ENCODE peak calls at places on chromosomes 4 and X, in nine cellular contexts. X, W, K, Q, Y, I, T, F and Z are unnamed samples.

GRCh38 chr4:25141592-25141991 is 18.7 kb downstream of the SEPSECS start:
- DNase-seq in X (no peak), W (no peak), K (no peak), Q (no peak), Y (no peak), I (no peak), T (no peak), F (no peak), Z (no peak)

GRCh38 chrX:24846551-24847170 is 152.9 kb downstream of the POLA1 start:
- DNase-seq in X (no peak), W (no peak), K (no peak), Q (no peak), Y (no peak), I (no peak), T (no peak), F (no peak), Z (no peak)

GRCh38 chr4:140635606-140636005 is 66.8 kb upstream of the UCP1 start:
- DNase-seq in X (no peak), W (no peak), K (peak; percentile 71), Q (no peak), Y (no peak), I (peak; percentile 42), T (peak; percentile 91), F (no peak), Z (no peak)

GRCh38 chr4:188986271-188986689 is 847.0 kb downstream of the TRIML1 start:
- DNase-seq in X (no peak), W (no peak), K (no peak), Q (no peak), Y (no peak), I (peak; percentile 47), T (no peak), F (no peak), Z (no peak)

GRCh38 chr4:101217353-101218031 is 129.8 kb downstream of the PPP3CA start:
- DNase-seq in X (no peak), W (no peak), K (no peak), Q (no peak), Y (no peak), I (no peak), T (no peak), F (no peak), Z (no peak)

GRCh38 chrX:149527705-149528104 is 13.1 kb upstream of the EOLA1 start:
- DNase-seq in X (no peak), W (peak; percentile 57), K (no peak), Q (no peak), Y (no peak), I (no peak), T (peak; percentile 40), F (no peak), Z (peak; percentile 19)

GRCh38 chrX:44245730-44246129 is 97.7 kb downstream of the EFHC2 start:
- DNase-seq in X (no peak), W (peak; percentile 27), K (no peak), Q (no peak), Y (no peak), I (no peak), T (no peak), F (no peak), Z (no peak)

GRCh38 chr4:84952004-84952403 is 14.5 kb downstream of the WDFY3 start:
- DNase-seq in X (no peak), W (no peak), K (no peak), Q (no peak), Y (no peak), I (peak; percentile 91), T (no peak), F (no peak), Z (no peak)

GRCh38 chr4:151676301-151676700 is 84.5 kb downstream of the GATB start:
- DNase-seq in X (peak; percentile 69), W (no peak), K (no peak), Q (no peak), Y (no peak), I (peak; percentile 83), T (no peak), F (no peak), Z (no peak)

GRCh38 chr4:39446842-39447573 is 11.7 kb downstream of the RPL9 start:
- DNase-seq in X (no peak), W (peak; percentile 35), K (peak; percentile 90), Q (peak; percentile 74), Y (no peak), I (peak; percentile 31), T (peak; percentile 75), F (no peak), Z (peak; percentile 41)

GRCh38 chr4:126777649-126778048 is 855.1 kb upstream of the INTU start:
- DNase-seq in X (no peak), W (no peak), K (no peak), Q (no peak), Y (no peak), I (peak; percentile 83), T (no peak), F (no peak), Z (no peak)

GRCh38 chr4:184756399-184756798 is 22.5 kb upstream of the CENPU start:
- DNase-seq in X (no peak), W (no peak), K (no peak), Q (no peak), Y (no peak), I (peak; percentile 42), T (no peak), F (no peak), Z (no peak)

GRCh38 chrX:47539860-47540259 is 21.1 kb upstream of the ARAF start:
- DNase-seq in X (no peak), W (no peak), K (no peak), Q (no peak), Y (no peak), I (peak; percentile 23), T (no peak), F (no peak), Z (no peak)

DNA sequence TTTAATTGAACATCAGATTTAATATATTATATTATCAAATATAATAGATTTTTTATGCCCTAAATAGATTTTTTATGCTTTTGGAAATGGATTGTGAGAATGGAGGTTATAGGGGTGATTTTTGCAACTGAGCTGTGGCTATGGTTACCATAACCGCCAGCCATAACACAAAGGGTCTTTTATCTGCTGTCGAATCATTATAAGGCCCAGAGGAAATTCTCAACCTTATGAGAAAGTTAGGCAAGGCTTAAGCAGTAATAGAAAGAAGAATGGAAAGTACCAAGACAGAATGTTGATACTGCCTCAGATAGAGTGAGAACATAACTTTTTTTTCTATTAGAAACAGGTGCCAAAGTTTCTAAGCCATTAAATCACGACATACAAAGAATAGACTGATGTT is 26.3 kb upstream of the CXCL6 start:
- DNase-seq in X (no peak), W (no peak), K (no peak), Q (no peak), Y (no peak), I (no peak), T (no peak), F (no peak), Z (no peak)
- H3K4me1 ChIP-seq in X (no peaks in the 10 kb centered on the region), W (no peaks in the 10 kb centered on the region), K (no peaks in the 10 kb centered on the region), Q (peaks cover 2% of the 10 kb centered on the region), Y (no peaks in the 10 kb centered on the region), I (peaks cover under 1% of the 10 kb centered on the region), T (no peaks in the 10 kb centered on the region), F (no peaks in the 10 kb centered on the region), Z (no peaks in the 10 kb centered on the region)

GRCh38 chr4:113784497-113785254 is 23.1 kb upstream of the CAMK2D start:
- DNase-seq in X (no peak), W (no peak), K (no peak), Q (no peak), Y (no peak), I (peak; percentile 99), T (no peak), F (no peak), Z (no peak)

GRCh38 chr4:113783289-113783688 is 21.8 kb upstream of the CAMK2D start:
- DNase-seq in X (no peak), W (no peak), K (no peak), Q (no peak), Y (no peak), I (no peak), T (no peak), F (no peak), Z (no peak)

GRCh38 chr4:113790478-113790877 is 28.9 kb upstream of the CAMK2D start:
- DNase-seq in X (no peak), W (no peak), K (no peak), Q (no peak), Y (no peak), I (no peak), T (peak; percentile 5), F (no peak), Z (no peak)

GRCh38 chr4:113788888-113789287 is 27.4 kb upstream of the CAMK2D start:
- DNase-seq in X (no peak), W (no peak), K (no peak), Q (no peak), Y (no peak), I (no peak), T (no peak), F (no peak), Z (no peak)
- H3K4me1 ChIP-seq in X (no peaks in the 10 kb centered on the region), W (no peaks in the 10 kb centered on the region), K (no peaks in the 10 kb centered on the region), Q (no peaks in the 10 kb centered on the region), Y (peaks cover 4% of the 10 kb centered on the region), I (peaks cover 13% of the 10 kb centered on the region), T (no peaks in the 10 kb centered on the region), F (peaks cover 5% of the 10 kb centered on the region), Z (no peaks in the 10 kb centered on the region)

DNA sequence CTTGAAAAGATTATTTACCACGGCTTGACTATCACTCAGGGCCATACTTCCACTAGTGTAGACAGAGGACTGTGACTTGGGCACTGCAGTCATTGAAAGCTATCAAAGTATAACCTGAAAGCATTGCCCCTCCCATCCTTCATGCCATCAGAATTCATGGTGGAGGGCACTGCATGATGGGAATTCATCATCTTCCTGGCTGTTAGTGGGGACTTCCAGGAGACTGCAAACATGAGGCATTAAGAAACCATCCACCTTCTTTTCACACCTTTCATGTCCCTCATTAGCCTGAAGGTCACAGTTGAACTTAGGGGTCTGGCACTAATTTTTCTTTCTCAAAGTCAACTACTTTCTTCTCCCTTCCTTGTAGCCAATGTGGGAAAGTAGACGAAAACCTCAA is 25.8 kb downstream of the VSIG4 start:
- DNase-seq in X (no peak), W (no peak), K (no peak), Q (no peak), Y (no peak), I (no peak), T (no peak), F (no peak), Z (no peak)
- H3K4me1 ChIP-seq in X (no peaks in the 10 kb centered on the region), W (peaks cover 77% of the 10 kb centered on the region), K (no peaks in the 10 kb centered on the region), Q (no peaks in the 10 kb centered on the region), Y (no peaks in the 10 kb centered on the region), I (no peaks in the 10 kb centered on the region), T (no peaks in the 10 kb centered on the region), F (no peaks in the 10 kb centered on the region), Z (peaks cover 17% of the 10 kb centered on the region)

GRCh38 chrX:14029425-14030247 is at the start of gene GEMIN8:
- DNase-seq in X (peak; percentile 91), W (peak; percentile 92), K (peak; percentile 97), Q (peak; percentile 95), Y (peak; percentile 38), I (peak; percentile 86), T (peak; percentile 78), F (peak; percentile 22), Z (peak; percentile 82)

GRCh38 chrX:14027511-14028019 is 2.1 kb downstream of the GEMIN8 start:
- DNase-seq in X (no peak), W (no peak), K (no peak), Q (no peak), Y (no peak), I (peak; percentile 86), T (no peak), F (no peak), Z (no peak)

GRCh38 chrX:14028473-14028872 is 1.2 kb downstream of the GEMIN8 start:
- DNase-seq in X (no peak), W (no peak), K (no peak), Q (no peak), Y (no peak), I (no peak), T (no peak), F (no peak), Z (no peak)

GRCh38 chrX:14030248-14030592 is 528 bp upstream of the GEMIN8 start:
- DNase-seq in X (no peak), W (no peak), K (no peak), Q (no peak), Y (no peak), I (peak; percentile 49), T (peak; percentile 28), F (no peak), Z (no peak)

GRCh38 chrX:14029039-14029424 is 660 bp downstream of the GEMIN8 start:
- DNase-seq in X (peak; percentile 11), W (no peak), K (no peak), Q (no peak), Y (no peak), I (no peak), T (no peak), F (no peak), Z (no peak)
- H3K4me1 ChIP-seq in X (peaks cover 15% of the 10 kb centered on the region), W (peaks cover 49% of the 10 kb centered on the region), K (no peaks in the 10 kb centered on the region), Q (no peaks in the 10 kb centered on the region), Y (no peaks in the 10 kb centered on the region), I (peaks cover 25% of the 10 kb centered on the region), T (no peaks in the 10 kb centered on the region), F (peaks cover 14% of the 10 kb centered on the region), Z (peaks cover 32% of the 10 kb centered on the region)